ENCODE peak calls at places on chromosomes 2 and 18, in five cellular contexts. H is upper lobe of left lung, E is left ventricle myocardium inferior, L is cardiac fibroblast, M is BJ. S is an unnamed sample.

GRCh38 chr2:168809537-168809936 is 7.1 kb downstream of the NOSTRIN start:
- DNase-seq in H (no peak), M (no peak), L (no peak), E (no peak), S (no peak)

GRCh38 chr2:70143314-70144150 is 47.3 kb downstream of the C2orf42 start:
- DNase-seq in E (no peak), L (peak; percentile 67), M (no peak), H (no peak), S (peak; percentile 43)

GRCh38 chr2:133787207-133787606 is 218.9 kb upstream of the NCKAP5 start:
- DNase-seq in M (no peak), L (peak; percentile 24), H (no peak), E (no peak), S (peak; percentile 63)

GRCh38 chr2:11775384-11775783 is 29.0 kb downstream of the LPIN1 start:
- DNase-seq in E (no peak), H (no peak), L (no peak), M (no peak), S (peak; percentile 75)

GRCh38 chr2:171436307-171436706 is 2.3 kb downstream of the DCAF17 start:
- DNase-seq in M (no peak), E (no peak), L (peak; percentile 59), H (no peak), S (peak; percentile 81)

GRCh38 chr2:18762667-18763066 is 173.3 kb upstream of the NT5C1B start:
- DNase-seq in H (no peak), L (no peak), M (no peak), E (no peak), S (no peak)

GRCh38 chr2:190119257-190119656 is 56.7 kb upstream of the MSTN start:
- DNase-seq in E (peak; percentile 27), H (no peak), L (peak; percentile 22), M (no peak), S (no peak)

GRCh38 chr2:136057023-136057801 is 60.7 kb downstream of the CXCR4 start:
- DNase-seq in M (no peak), L (no peak), E (no peak), H (no peak), S (no peak)

GRCh38 chr18:905307-905947 is 756 bp downstream of the ADCYAP1 start:
- DNase-seq in H (peak; percentile 77), M (no peak), E (no peak), L (no peak), S (no peak)

GRCh38 chr2:101516833-101517690 is 42.1 kb upstream of the RFX8 start:
- DNase-seq in H (no peak), L (peak; percentile 83), M (peak; percentile 76), E (no peak), S (peak; percentile 95)

GRCh38 chr18:48541026-48541746 is 2.4 kb downstream of the CTIF start:
- DNase-seq in L (peak; percentile 84), H (peak; percentile 95), M (no peak), E (peak; percentile 83), S (peak; percentile 87)

GRCh38 chr2:220165401-220165800 is 538.0 kb downstream of the SLC4A3 start:
- DNase-seq in H (no peak), L (no peak), E (no peak), M (no peak), S (no peak)

GRCh38 chr2:60945341-60945740 is 64.0 kb downstream of the REL start:
- DNase-seq in M (no peak), L (no peak), E (no peak), H (no peak), S (no peak)

GRCh38 chr18:79203017-79203605 is 133.9 kb downstream of the ATP9B start:
- DNase-seq in E (no peak), H (no peak), L (no peak), M (no peak), S (no peak)

GRCh38 chr18:49321271-49321670 is 139.2 kb downstream of the DYM start:
- DNase-seq in H (no peak), L (no peak), M (no peak), E (no peak), S (no peak)

GRCh38 chr18:74598350-74599001 is 806 bp downstream of the ZNF407 start:
- DNase-seq in L (peak; percentile 41), M (no peak), E (peak; percentile 59), H (peak; percentile 91), S (peak; percentile 17)

GRCh38 chr2:51293566-51294200 is 261.8 kb upstream of the NRXN1 start:
- DNase-seq in H (no peak), L (no peak), M (no peak), E (no peak), S (no peak)

DNA sequence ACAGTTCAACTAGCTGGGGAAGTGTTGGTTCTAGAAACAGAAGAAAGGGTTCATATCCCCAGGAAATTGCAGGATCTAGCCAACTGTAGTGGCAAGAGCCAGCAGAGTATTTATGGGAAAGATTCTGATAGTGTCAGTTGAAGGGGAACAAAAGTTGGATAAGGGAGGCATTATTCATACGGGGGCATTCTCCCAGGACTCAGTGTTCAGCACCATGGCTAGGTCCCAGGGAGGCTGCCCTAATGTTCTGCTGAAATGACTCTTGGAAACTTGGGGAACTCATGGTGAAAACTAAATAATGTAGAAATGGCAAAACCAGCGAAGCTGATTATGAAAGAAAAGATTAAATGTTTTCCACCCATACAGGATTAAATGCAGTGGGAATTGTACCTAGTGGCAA is 543.7 kb downstream of the TRIB2 start:
- DNase-seq in E (no peak), M (no peak), L (no peak), H (no peak), S (no peak)
- H3K4me3 ChIP-seq in E (no peak overlapping the region), M (no peak overlapping the region), L (no peak overlapping the region), H (no peak overlapping the region), S (no peak overlapping the region)

DNA sequence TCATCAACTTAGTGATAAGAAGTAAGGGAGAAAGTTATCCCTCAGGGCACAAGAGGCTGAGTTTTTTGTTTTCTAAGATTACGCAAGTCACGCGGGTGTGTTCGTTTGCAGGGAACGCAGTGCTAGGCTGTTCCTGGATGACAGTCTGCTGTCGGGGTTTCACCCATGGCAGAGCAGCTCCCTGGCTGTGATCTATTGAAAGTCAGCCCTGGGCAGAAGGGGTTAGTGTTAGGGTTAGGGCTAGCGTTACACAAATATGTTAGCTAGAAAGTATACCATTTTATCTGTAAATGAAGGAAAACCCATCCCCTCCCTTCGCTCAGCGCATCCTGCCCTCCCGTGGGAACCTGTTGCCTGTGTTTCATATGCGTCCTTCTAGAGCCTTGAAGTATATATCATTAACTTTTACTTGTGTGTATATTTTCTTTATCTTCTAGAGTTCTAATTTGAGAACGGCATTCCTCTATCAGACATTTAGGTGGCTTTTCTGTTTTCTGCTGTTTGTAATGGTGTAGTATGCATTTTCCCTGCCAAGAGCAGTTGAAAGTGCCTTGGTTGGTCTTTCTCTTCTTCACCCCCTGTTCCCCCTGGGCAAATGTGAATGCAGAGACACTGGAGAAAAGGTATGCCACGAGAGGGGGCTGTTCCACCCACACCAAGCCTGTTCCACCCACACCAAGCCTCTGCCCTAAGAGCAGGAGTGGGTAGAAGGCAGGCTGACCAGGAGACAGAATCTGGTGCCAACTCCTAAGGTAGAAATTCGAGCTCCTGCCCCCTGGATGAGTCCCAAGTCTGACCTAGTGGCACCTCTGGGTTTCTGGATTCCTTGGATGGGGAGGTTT is 47.0 kb downstream of the ARMC9 start:
- DNase-seq in E (no peak), M (no peak), H (no peak), L (peak; percentile 13), S (no peak)
- TF ChIP-seq CTCF in E (peak; percentile 48), M (no peak), H (no peak), L (no peak), S (no peak)

GRCh38 chr2:219003267-219003634 is 10.0 kb upstream of the CRYBA2 start:
- DNase-seq in M (no peak), L (no peak), E (no peak), H (no peak), S (no peak)

GRCh38 chr2:219002395-219003266 is 9.4 kb upstream of the CRYBA2 start:
- DNase-seq in L (peak; percentile 28), H (peak; percentile 93), M (no peak), E (no peak), S (no peak)

GRCh38 chr2:219000569-219000960 is 7.3 kb upstream of the CRYBA2 start:
- DNase-seq in L (no peak), H (no peak), E (no peak), M (no peak), S (no peak)

GRCh38 chr2:219001100-219001576 is 7.9 kb upstream of the CRYBA2 start:
- DNase-seq in H (no peak), M (no peak), E (no peak), L (no peak), S (no peak)

DNA sequence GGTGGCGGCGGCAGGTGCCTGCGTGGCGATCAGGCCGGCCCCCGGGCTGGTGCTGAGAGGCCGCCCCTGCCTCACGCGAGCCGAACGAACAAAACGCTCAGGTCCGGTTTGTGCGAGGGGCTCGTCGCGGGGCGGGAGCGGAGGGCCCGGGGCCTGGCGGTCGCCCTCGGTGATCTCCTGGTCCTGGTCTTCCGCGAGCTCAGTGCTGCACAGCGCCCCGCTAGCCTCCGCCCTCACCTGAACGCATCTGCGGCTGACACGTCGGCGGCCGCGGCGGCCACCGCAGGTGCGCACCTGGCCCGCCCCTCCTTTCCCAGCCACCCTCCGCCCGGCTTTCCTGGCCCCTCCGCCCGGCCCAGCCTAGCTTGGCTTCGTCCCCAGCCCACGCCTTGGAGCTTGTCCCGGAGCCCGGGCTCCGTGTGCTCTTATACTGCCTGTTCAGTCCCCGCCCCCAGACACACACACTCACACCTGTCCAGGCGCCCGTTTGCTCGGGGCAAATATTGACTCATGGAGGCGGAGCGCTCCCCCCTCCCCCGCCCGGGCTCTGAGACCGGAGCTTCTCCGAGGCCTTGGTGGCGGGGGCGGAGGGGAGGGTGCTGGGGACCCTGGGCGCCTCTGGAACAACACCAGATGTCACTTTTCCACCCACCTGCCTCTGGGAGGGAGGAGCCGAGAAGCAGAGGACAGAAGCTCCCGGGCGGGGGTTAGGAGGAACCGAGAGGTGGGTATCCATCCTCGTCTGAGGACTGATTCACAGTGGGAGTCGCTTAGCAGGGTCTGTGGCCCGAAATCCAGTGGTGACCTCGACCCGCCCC is 8.6 kb upstream of the CRYBA2 start:
- DNase-seq in E (no peak), H (peak; percentile 92), M (no peak), L (no peak), S (no peak)
- H3K4me3 ChIP-seq in E (peak overlapping the region; percentile 35), H (peak overlapping the region; percentile 36), M (no peak overlapping the region), L (no peak overlapping the region), S (no peak overlapping the region)

DNA sequence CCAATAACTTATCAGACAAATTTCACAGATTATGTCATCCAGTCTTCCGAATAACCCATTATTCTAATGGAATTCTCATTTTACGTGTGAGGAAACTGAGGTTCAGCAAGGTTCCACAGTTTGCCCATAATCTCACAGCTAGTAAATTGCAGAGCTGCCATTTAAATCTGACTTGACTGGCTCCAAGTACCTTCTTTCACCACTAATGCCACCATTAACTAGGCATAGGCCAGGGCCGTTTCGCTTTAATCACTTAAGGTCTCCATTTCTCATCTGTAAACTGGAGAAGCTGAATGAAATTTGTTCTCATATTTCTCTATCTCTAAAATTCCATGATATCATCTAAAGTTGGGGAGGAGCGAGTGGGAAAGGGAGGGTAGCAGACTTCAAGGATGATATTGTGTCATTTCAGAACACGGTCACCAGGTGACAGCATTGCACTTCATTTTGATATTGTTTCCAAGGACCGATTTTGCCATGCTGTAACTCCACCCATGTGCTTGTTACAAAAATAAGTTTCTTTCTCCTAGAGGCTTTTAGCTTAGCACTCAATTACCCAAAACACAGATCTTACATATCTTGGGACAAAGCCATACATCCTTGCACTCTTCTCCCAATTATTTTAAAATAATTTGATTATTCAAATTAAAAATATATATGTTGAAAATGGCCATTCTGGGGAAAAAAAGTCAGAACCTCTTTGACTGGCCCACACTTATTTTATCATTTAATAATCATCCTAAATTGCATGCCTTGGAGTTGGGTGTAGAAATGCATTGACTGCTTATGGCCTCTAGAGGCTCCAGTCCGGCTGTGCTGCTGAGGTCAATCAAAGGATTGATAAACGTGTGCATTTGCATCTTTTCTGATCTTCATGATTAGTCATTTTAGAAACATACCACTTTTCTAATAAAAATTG is 123.8 kb downstream of the AKAIN1 start:
- DNase-seq in E (no peak), L (peak; percentile 21), H (no peak), M (no peak), S (peak; percentile 18)
- TF ChIP-seq CTCF in E (peak; percentile 68), L (peak; percentile 54), H (peak; percentile 46), M (peak; percentile 23), S (peak; percentile 53)